ENCODE peak calls at places on chromosomes 5 and 9, in five cellular contexts. B is A549, L is upper lobe of left lung, Y is Peyer's patch, Q is prostate gland. R is an unnamed sample. For H3K4me1, the result is how much of the 10 kb centered on the place peaks cover.

GRCh38 chr5:158922263-158922592 is 177.5 kb downstream of the EBF1 start:
- DNase-seq in Q (no peak), Y (no peak), B (no peak), L (no peak), R (no peak)

GRCh38 chr5:16568875-16569580 is 47.8 kb downstream of the RETREG1 start:
- DNase-seq in Y (no peak), L (no peak), B (no peak), Q (peak), R (no peak)

GRCh38 chr9:8799231-8800014 is 999.8 kb upstream of the DMAC1 start:
- DNase-seq in Y (no peak), B (no peak), L (no peak), Q (no peak), R (no peak)

GRCh38 chr5:7608772-7609171 is 212.8 kb downstream of the ADCY2 start:
- DNase-seq in L (no peak), Q (no peak), B (no peak), Y (no peak), R (no peak)

GRCh38 chr9:35903049-35903448 is 3.0 kb upstream of the HRCT1 start:
- DNase-seq in Q (peak), L (no peak), Y (no peak), B (peak), R (no peak)

GRCh38 chr9:6433405-6433804 is 20.4 kb downstream of the UHRF2 start:
- DNase-seq in L (no peak), Q (no peak), Y (no peak), B (no peak), R (no peak)

GRCh38 chr5:14374100-14374499 is 207.5 kb upstream of the OTULINL start:
- DNase-seq in Y (no peak), L (no peak), Q (peak), B (no peak), R (no peak)

GRCh38 chr9:77498891-77499290 is 149.2 kb downstream of the GNA14 start:
- DNase-seq in Y (no peak), Q (no peak), L (no peak), B (no peak), R (no peak)

GRCh38 chr5:29214821-29215220 is 1978.7 kb upstream of the CDH6 start:
- DNase-seq in B (no peak), L (no peak), Q (no peak), Y (no peak), R (no peak)

GRCh38 chr9:79581388-79581787 is 9.6 kb downstream of the TLE4 start:
- DNase-seq in Q (no peak), Y (no peak), B (no peak), L (no peak), R (no peak)

GRCh38 chr9:18826248-18826647 is 206.8 kb downstream of the SAXO1 start:
- DNase-seq in Q (no peak), B (no peak), Y (no peak), L (no peak), R (no peak)

GRCh38 chr5:113197456-113198200 is 221.0 kb downstream of the DCP2 start:
- DNase-seq in Q (no peak), Y (no peak), B (no peak), L (no peak), R (no peak)

GRCh38 chr9:96056221-96056620 is 180.7 kb downstream of the ERCC6L2 start:
- DNase-seq in Q (no peak), L (no peak), B (no peak), Y (no peak), R (no peak)
- TF ChIP-seq POLR2A in Q (no peak), L (no peak), B (no peak), Y (no peak), R (no peak)

DNA sequence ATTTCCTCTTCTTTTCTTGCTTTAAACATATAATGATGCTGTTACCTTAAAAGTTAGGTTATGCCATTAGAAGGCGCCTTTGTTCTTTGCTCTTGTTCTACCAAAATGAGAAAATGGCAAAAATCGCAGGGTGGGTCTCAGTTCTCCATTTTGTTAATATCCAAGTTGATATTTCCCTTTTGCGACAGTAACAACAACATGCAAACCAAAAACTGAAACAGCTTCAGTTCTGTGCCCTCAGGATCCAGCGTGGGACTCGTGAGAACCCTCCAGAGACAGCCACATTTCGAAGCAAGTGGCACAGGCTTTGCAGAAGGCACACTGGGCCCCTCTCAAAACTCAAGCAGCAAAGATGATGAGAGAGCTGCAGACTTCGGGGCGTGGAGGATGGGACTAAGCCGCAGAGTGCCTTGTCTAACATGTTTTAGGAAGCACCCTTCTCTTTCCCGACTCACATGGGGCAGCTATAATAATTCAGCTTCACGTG is 33.0 kb upstream of the LCP2 start:
- DNase-seq in L (no peak), B (no peak), Q (no peak), Y (no peak), R (no peak)
- H3K4me1 ChIP-seq in L (under half), B (under half), Q (under half), Y (under half), R (under half)

GRCh38 chr9:85332487-85332886 is 409.3 kb downstream of the AGTPBP1 start:
- DNase-seq in Y (no peak), Q (no peak), L (no peak), B (peak), R (no peak)
- TF ChIP-seq CTCF in Y (no peak), Q (no peak), L (no peak), B (no peak), R (no peak)

GRCh38 chr9:26954050-26954508 is 2.1 kb upstream of the IFT74 start:
- DNase-seq in L (no peak), Q (no peak), Y (no peak), B (no peak), R (no peak)

GRCh38 chr9:26955921-26956886 is at the start of gene IFT74:
- DNase-seq in B (peak), L (peak), Y (peak), Q (peak), R (peak)

GRCh38 chr9:26951794-26952193 is 4.4 kb upstream of the IFT74 start:
- DNase-seq in Y (no peak), Q (no peak), L (no peak), B (no peak), R (no peak)

GRCh38 chr9:26950521-26950920 is 3.5 kb upstream of the PLAA start:
- DNase-seq in Q (no peak), B (no peak), Y (no peak), L (no peak), R (no peak)

DNA sequence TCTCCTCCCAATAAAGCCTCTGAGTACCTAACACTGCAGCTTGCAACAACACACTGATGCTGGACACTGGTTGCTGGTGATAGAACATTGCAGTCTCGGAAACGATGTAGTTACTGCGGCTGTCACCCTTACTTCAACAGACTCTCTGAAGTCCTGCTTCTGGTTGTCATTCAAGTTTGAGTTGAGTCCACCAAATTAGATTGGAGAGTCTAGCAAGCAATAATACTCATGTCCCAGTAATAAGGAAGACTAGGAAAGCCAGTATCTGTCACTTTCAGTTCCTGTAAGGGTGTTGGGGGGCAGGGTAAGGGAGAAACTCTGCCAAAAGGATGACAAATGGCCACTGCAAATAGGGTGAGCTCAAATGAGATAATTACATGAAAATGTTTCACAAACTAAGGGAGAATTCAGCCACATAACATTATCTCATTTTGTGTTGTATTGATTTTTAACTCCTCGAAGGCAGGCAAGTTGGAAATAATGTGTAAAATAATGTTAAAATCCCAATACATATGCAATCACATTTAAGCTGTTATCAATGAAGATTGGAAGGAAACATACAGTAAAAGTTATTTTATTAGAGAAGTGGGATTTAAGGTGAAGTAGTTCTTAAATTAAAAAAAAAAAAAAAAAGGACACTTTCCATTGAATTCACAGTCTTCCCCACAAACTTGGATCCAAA is 849 bp upstream of the IFT74 start:
- DNase-seq in Q (no peak), B (no peak), L (no peak), Y (no peak), R (no peak)
- TF ChIP-seq POLR2A in Q (no peak), B (no peak), L (no peak), Y (no peak), R (no peak)

GRCh38 chr9:121674952-121675351 is 23.5 kb downstream of the DAB2IP start:
- DNase-seq in Q (no peak), B (no peak), Y (no peak), L (no peak), R (no peak)
- H3K4me1 ChIP-seq in Q (under half), B (under half), Y (under half), L (under half), R (under half)

DNA sequence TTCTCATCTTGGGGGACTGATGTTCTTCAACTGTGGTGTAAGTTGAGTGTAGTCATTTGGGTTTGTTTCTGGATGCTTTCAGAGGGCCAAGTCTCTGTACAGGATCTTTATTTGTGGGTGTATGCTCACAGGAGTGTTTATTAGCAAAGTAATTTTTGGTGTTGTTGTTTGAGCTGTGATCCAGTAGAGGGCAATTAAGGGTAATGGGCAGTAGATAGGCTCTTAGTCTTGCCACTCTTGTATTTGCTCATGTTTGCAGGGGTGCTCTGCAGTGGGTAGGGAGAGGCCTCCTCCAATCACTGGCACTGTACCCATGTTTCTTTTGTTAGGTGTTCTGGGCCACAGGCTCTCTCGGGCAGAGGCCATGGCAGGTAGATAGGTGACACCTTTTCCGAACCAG is 45.9 kb upstream of the ITGA2 start:
- DNase-seq in L (no peak), Q (no peak), B (peak), Y (no peak), R (no peak)
- TF ChIP-seq CTCF in L (no peak), Q (no peak), B (no peak), Y (no peak), R (no peak)

GRCh38 chr5:81537905-81538535 is 144.1 kb upstream of the ACOT12 start:
- DNase-seq in Y (no peak), B (no peak), Q (no peak), L (no peak), R (no peak)
- TF ChIP-seq POLR2A in Y (no peak), B (no peak), Q (no peak), L (no peak), R (no peak)

DNA sequence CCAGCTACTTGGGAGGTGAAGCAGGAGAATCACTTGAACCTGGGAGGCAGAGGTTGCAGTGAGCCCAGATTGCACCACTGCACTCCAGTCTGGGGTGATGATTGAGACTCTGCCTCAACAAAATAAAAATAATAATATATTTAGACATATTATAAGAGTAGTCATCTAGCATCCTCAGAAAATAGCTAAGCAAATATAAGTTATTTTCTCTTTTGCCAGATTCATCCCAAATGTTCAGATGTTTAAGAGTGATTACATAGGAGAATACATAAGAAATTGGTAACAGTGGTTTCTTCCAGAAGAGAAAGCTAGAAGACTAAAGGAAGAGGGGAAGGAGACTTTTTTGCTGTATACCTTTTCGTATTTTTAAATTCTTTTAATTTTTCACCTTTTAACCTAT is 20.0 kb downstream of the PRKAA1 start:
- DNase-seq in L (no peak), B (no peak), Q (no peak), Y (no peak), R (no peak)
- H3K4me1 ChIP-seq in L (under half), B (half or more), Q (under half), Y (under half), R (under half)

R was measured in tibial nerve.